ENCODE peak calls at places on chromosome X, in eight cellular contexts. K is K562; F is heart right ventricle; T is CD8-positive, alpha-beta memory T cell; H is uterus; J is stomach; R is cardiac muscle cell; C is SJSA1. V is an unnamed sample.
A peak's percentile ranks its signal among the peaks of the same experiment; 100 is the strongest.

GRCh38 chrX:154539077-154539476 is 7.6 kb downstream of the G6PD start:
- DNase-seq in K (no peak), F (no peak), T (peak; percentile 19), H (no peak), J (no peak), R (no peak), C (no peak), V (no peak)

GRCh38 chrX:47241201-47242011 is 8.6 kb downstream of the USP11 start:
- DNase-seq in K (no peak), F (no peak), T (no peak), H (no peak), J (no peak), R (no peak), C (no peak), V (no peak)

GRCh38 chrX:333611-334311 is 15.2 kb upstream of the GTPBP6 start:
- DNase-seq in K (no peak), F (no peak), T (peak; percentile 42), H (no peak), J (no peak), R (no peak), C (no peak), V (no peak)

GRCh38 chrX:71212536-71212935 is 10.5 kb upstream of the GJB1 start:
- DNase-seq in K (no peak), F (no peak), T (no peak), H (no peak), J (no peak), R (no peak), C (no peak), V (no peak)

GRCh38 chrX:78622834-78623233 is 36.3 kb downstream of the RTL3 start:
- DNase-seq in K (no peak), F (no peak), T (no peak), H (no peak), J (no peak), R (no peak), C (no peak), V (no peak)

GRCh38 chrX:72475952-72476668 is 96.5 kb downstream of the HDAC8 start:
- DNase-seq in K (no peak), F (no peak), T (no peak), H (no peak), J (no peak), R (no peak), C (no peak), V (no peak)

GRCh38 chrX:133215747-133216146 is 2.4 kb downstream of the TFDP3 start:
- DNase-seq in K (no peak), F (no peak), T (no peak), H (no peak), J (no peak), R (peak; percentile 8), C (no peak), V (no peak)

GRCh38 chrX:135556055-135556454 is 35.6 kb downstream of the INTS6L start:
- DNase-seq in K (no peak), F (no peak), T (no peak), H (no peak), J (no peak), R (no peak), C (no peak), V (no peak)

GRCh38 chrX:109533631-109534030 is 3.0 kb upstream of the NXT2 start:
- DNase-seq in K (no peak), F (no peak), T (no peak), H (no peak), J (no peak), R (peak; percentile 33), C (no peak), V (no peak)

GRCh38 chrX:64975491-64975890 is 759 bp downstream of the ZC4H2 start:
- DNase-seq in K (no peak), F (peak; percentile 3), T (peak; percentile 46), H (peak; percentile 17), J (peak; percentile 28), R (peak; percentile 14), C (no peak), V (peak; percentile 38)

GRCh38 chrX:71859637-71860036 is 51.0 kb upstream of the NHSL2 start:
- DNase-seq in K (peak; percentile 15), F (no peak), T (no peak), H (no peak), J (no peak), R (peak; percentile 54), C (no peak), V (peak; percentile 27)

GRCh38 chrX:17613979-17614572 is 123.2 kb upstream of the SCML1 start:
- DNase-seq in K (no peak), F (no peak), T (no peak), H (no peak), J (peak; percentile 54), R (peak; percentile 40), C (no peak), V (peak; percentile 58)

GRCh38 chrX:130975947-130976346 is 72.9 kb upstream of the ENOX2 start:
- DNase-seq in K (peak; percentile 39), F (peak; percentile 5), T (peak; percentile 44), H (no peak), J (no peak), R (peak; percentile 55), C (peak; percentile 37), V (peak; percentile 2)

GRCh38 chrX:71998836-71999509 is 88.3 kb downstream of the NHSL2 start:
- DNase-seq in K (peak; percentile 42), F (peak; percentile 19), T (peak; percentile 48), H (peak; percentile 43), J (peak; percentile 38), R (peak; percentile 31), C (no peak), V (no peak)

GRCh38 chrX:148380107-148380506 is 120.3 kb upstream of the AFF2 start:
- DNase-seq in K (no peak), F (no peak), T (no peak), H (no peak), J (no peak), R (no peak), C (no peak), V (no peak)

GRCh38 chrX:24149346-24150050 is at the start of gene ZFX:
- DNase-seq in K (peak; percentile 73), F (peak; percentile 49), T (peak; percentile 81), H (peak; percentile 65), J (peak; percentile 77), R (peak; percentile 78), C (peak; percentile 69), V (peak; percentile 89)

GRCh38 chrX:123803331-123803983 is 56.4 kb upstream of the XIAP start:
- DNase-seq in K (peak; percentile 72), F (peak; percentile 24), T (peak; percentile 48), H (no peak), J (no peak), R (peak; percentile 64), C (peak; percentile 53), V (no peak)

GRCh38 chrX:17375361-17375630 is 296 bp downstream of the NHS start:
- DNase-seq in K (no peak), F (no peak), T (no peak), H (peak; percentile 20), J (no peak), R (no peak), C (no peak), V (no peak)

GRCh38 chrX:72003811-72004750 is 93.4 kb downstream of the NHSL2 start:
- DNase-seq in K (no peak), F (peak; percentile 48), T (no peak), H (no peak), J (peak; percentile 44), R (peak; percentile 52), C (no peak), V (peak; percentile 40)

GRCh38 chrX:3244203-3244743 is 102.2 kb downstream of the MXRA5 start:
- DNase-seq in K (no peak), F (no peak), T (no peak), H (no peak), J (no peak), R (peak; percentile 85), C (peak; percentile 43), V (no peak)

GRCh38 chrX:100048156-100048555 is 361.9 kb downstream of the PCDH19 start:
- DNase-seq in K (no peak), F (no peak), T (no peak), H (no peak), J (no peak), R (no peak), C (no peak), V (no peak)

GRCh38 chrX:1468250-1468772 is 15.6 kb upstream of the ASMTL start:
- DNase-seq in K (no peak), F (peak; percentile 3), T (peak; percentile 89), H (no peak), J (peak; percentile 50), R (no peak), C (peak; percentile 88), V (no peak)

GRCh38 chrX:44536198-44536597 is 6.5 kb downstream of the FUNDC1 start:
- DNase-seq in K (no peak), F (no peak), T (no peak), H (no peak), J (no peak), R (no peak), C (no peak), V (no peak)

GRCh38 chrX:70026112-70026850 is 23.5 kb downstream of the AWAT2 start:
- DNase-seq in K (no peak), F (no peak), T (no peak), H (no peak), J (no peak), R (peak; percentile 60), C (no peak), V (no peak)

GRCh38 chrX:78321809-78322208 is 5.6 kb downstream of the CYSLTR1 start:
- DNase-seq in K (no peak), F (peak; percentile 14), T (peak; percentile 71), H (peak; percentile 14), J (peak; percentile 30), R (no peak), C (no peak), V (no peak)

GRCh38 chrX:119753639-119754257 is 4.6 kb upstream of the SOWAHD start:
- DNase-seq in K (peak; percentile 32), F (no peak), T (peak; percentile 62), H (no peak), J (no peak), R (peak; percentile 63), C (no peak), V (no peak)
- H3K4me1 ChIP-seq in K (no peaks in the 10 kb centered on the region), F (no peaks in the 10 kb centered on the region), T (peaks cover 43% of the 10 kb centered on the region), H (no peaks in the 10 kb centered on the region), J (peaks cover 26% of the 10 kb centered on the region), R (no peaks in the 10 kb centered on the region), C (peaks cover 17% of the 10 kb centered on the region), V (no peaks in the 10 kb centered on the region)

GRCh38 chrX:10242036-10242435 is 85.3 kb downstream of the CLCN4 start:
- DNase-seq in K (no peak), F (no peak), T (no peak), H (no peak), J (no peak), R (no peak), C (no peak), V (no peak)
- H3K4me1 ChIP-seq in K (no peaks in the 10 kb centered on the region), F (no peaks in the 10 kb centered on the region), T (no peaks in the 10 kb centered on the region), H (no peaks in the 10 kb centered on the region), J (no peaks in the 10 kb centered on the region), R (no peaks in the 10 kb centered on the region), C (peaks cover 25% of the 10 kb centered on the region), V (no peaks in the 10 kb centered on the region)

DNA sequence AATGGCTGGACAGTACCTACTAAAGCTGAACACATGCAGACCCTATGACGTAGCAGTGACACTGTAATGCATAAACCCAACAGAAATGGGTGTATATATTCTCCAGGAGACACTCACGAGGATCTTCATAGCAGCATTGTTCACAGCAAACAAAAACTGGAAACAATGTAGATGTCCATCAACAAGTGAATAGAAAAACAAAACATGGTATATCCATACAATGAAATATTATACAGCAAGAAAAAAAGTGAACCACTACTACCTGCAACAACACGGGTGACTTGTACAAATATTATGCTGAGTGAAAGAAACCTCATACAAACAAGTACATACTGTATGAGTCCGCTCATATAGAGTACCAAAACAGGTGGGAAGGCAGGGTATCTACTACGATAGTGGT is 16.5 kb downstream of the ARHGEF6 start:
- DNase-seq in K (no peak), F (no peak), T (no peak), H (no peak), J (no peak), R (no peak), C (no peak), V (no peak)
- H3K4me1 ChIP-seq in K (peaks cover 19% of the 10 kb centered on the region), F (peaks cover 5% of the 10 kb centered on the region), T (peaks cover 47% of the 10 kb centered on the region), H (no peaks in the 10 kb centered on the region), J (peaks cover 29% of the 10 kb centered on the region), R (no peaks in the 10 kb centered on the region), C (peaks cover 22% of the 10 kb centered on the region), V (no peaks in the 10 kb centered on the region)

GRCh38 chrX:129761596-129761995 is 18.2 kb upstream of the SASH3 start:
- DNase-seq in K (no peak), F (no peak), T (no peak), H (no peak), J (no peak), R (no peak), C (no peak), V (no peak)
- H3K4me1 ChIP-seq in K (peaks cover 12% of the 10 kb centered on the region), F (peaks cover 3% of the 10 kb centered on the region), T (peaks cover 52% of the 10 kb centered on the region), H (no peaks in the 10 kb centered on the region), J (no peaks in the 10 kb centered on the region), R (no peaks in the 10 kb centered on the region), C (peaks cover 14% of the 10 kb centered on the region), V (no peaks in the 10 kb centered on the region)

V was measured in pancreas.